ENCODE peak calls at places on chromosomes 3 and 15, in six cellular contexts. One of them, this sample, is unnamed.

GRCh38 chr3:57434041-57434440 is 110.1 kb downstream of the DNAH12 start:
- DNase-seq in suprapubic skin: no peak
- DNase-seq in NT2/D1: peak; percentile 23
- DNase-seq in left ventricle myocardium inferior: no peak
- DNase-seq in mucosa of descending colon: peak; percentile 6
- DNase-seq in heart left ventricle: no peak
- DNase-seq in this sample: peak; percentile 73

GRCh38 chr15:65829150-65829764 is 37.2 kb upstream of the DENND4A start:
- DNase-seq in NT2/D1: no peak
- DNase-seq in mucosa of descending colon: peak; percentile 44
- DNase-seq in suprapubic skin: no peak
- DNase-seq in heart left ventricle: no peak
- DNase-seq in left ventricle myocardium inferior: no peak
- DNase-seq in this sample: peak; percentile 54

GRCh38 chr15:60554494-60554893 is 75.6 kb upstream of the ICE2 start:
- DNase-seq in suprapubic skin: no peak
- DNase-seq in left ventricle myocardium inferior: no peak
- DNase-seq in NT2/D1: no peak
- DNase-seq in heart left ventricle: no peak
- DNase-seq in mucosa of descending colon: no peak
- DNase-seq in this sample: no peak

GRCh38 chr15:57398336-57398735 is 22.0 kb downstream of the CGNL1 start:
- DNase-seq in NT2/D1: no peak
- DNase-seq in suprapubic skin: no peak
- DNase-seq in left ventricle myocardium inferior: no peak
- DNase-seq in heart left ventricle: no peak
- DNase-seq in mucosa of descending colon: no peak
- DNase-seq in this sample: no peak

GRCh38 chr3:156489462-156489911 is 65.4 kb downstream of the SSR3 start:
- DNase-seq in heart left ventricle: no peak
- DNase-seq in suprapubic skin: no peak
- DNase-seq in NT2/D1: no peak
- DNase-seq in mucosa of descending colon: no peak
- DNase-seq in left ventricle myocardium inferior: no peak
- DNase-seq in this sample: no peak

GRCh38 chr3:124629492-124629891 is 100.8 kb upstream of the UMPS start:
- DNase-seq in NT2/D1: no peak
- DNase-seq in mucosa of descending colon: no peak
- DNase-seq in heart left ventricle: no peak
- DNase-seq in suprapubic skin: no peak
- DNase-seq in left ventricle myocardium inferior: no peak
- DNase-seq in this sample: peak; percentile 76

GRCh38 chr3:40876019-40876418 is 323.3 kb upstream of the CTNNB1 start:
- DNase-seq in suprapubic skin: no peak
- DNase-seq in left ventricle myocardium inferior: no peak
- DNase-seq in heart left ventricle: no peak
- DNase-seq in mucosa of descending colon: no peak
- DNase-seq in NT2/D1: no peak
- DNase-seq in this sample: no peak

GRCh38 chr3:34387831-34388564 is 589.6 kb downstream of the PDCD6IP start:
- DNase-seq in mucosa of descending colon: no peak
- DNase-seq in suprapubic skin: no peak
- DNase-seq in heart left ventricle: peak; percentile 21
- DNase-seq in NT2/D1: no peak
- DNase-seq in left ventricle myocardium inferior: no peak
- DNase-seq in this sample: peak; percentile 9

GRCh38 chr3:172197344-172197743 is 158.0 kb downstream of the FNDC3B start:
- DNase-seq in suprapubic skin: no peak
- DNase-seq in heart left ventricle: no peak
- DNase-seq in mucosa of descending colon: no peak
- DNase-seq in NT2/D1: no peak
- DNase-seq in left ventricle myocardium inferior: no peak
- DNase-seq in this sample: no peak

GRCh38 chr3:71303627-71304260 is 279.8 kb downstream of the FOXP1 start:
- DNase-seq in left ventricle myocardium inferior: no peak
- DNase-seq in NT2/D1: no peak
- DNase-seq in heart left ventricle: no peak
- DNase-seq in suprapubic skin: no peak
- DNase-seq in mucosa of descending colon: peak; percentile 33
- DNase-seq in this sample: no peak

GRCh38 chr15:26628071-26628470 is 144.8 kb downstream of the GABRB3 start:
- DNase-seq in heart left ventricle: no peak
- DNase-seq in NT2/D1: no peak
- DNase-seq in mucosa of descending colon: no peak
- DNase-seq in suprapubic skin: no peak
- DNase-seq in left ventricle myocardium inferior: no peak
- DNase-seq in this sample: no peak

GRCh38 chr3:5799421-5799820 is 611.9 kb downstream of the EDEM1 start:
- DNase-seq in NT2/D1: no peak
- DNase-seq in heart left ventricle: no peak
- DNase-seq in left ventricle myocardium inferior: no peak
- DNase-seq in suprapubic skin: no peak
- DNase-seq in mucosa of descending colon: no peak
- DNase-seq in this sample: no peak

GRCh38 chr3:123421353-123422174 is 27.3 kb downstream of the ADCY5 start:
- DNase-seq in suprapubic skin: no peak
- DNase-seq in left ventricle myocardium inferior: peak; percentile 60
- DNase-seq in heart left ventricle: peak; percentile 57
- DNase-seq in NT2/D1: no peak
- DNase-seq in mucosa of descending colon: peak; percentile 65
- DNase-seq in this sample: peak; percentile 51

GRCh38 chr3:40190056-40190455 is 119.5 kb upstream of the EIF1B start:
- DNase-seq in heart left ventricle: no peak
- DNase-seq in mucosa of descending colon: no peak
- DNase-seq in left ventricle myocardium inferior: no peak
- DNase-seq in NT2/D1: no peak
- DNase-seq in suprapubic skin: no peak
- DNase-seq in this sample: no peak

GRCh38 chr3:62793961-62794360 is 81.3 kb downstream of the CADPS start:
- DNase-seq in left ventricle myocardium inferior: no peak
- DNase-seq in suprapubic skin: no peak
- DNase-seq in heart left ventricle: no peak
- DNase-seq in NT2/D1: no peak
- DNase-seq in mucosa of descending colon: no peak
- DNase-seq in this sample: no peak

DNA sequence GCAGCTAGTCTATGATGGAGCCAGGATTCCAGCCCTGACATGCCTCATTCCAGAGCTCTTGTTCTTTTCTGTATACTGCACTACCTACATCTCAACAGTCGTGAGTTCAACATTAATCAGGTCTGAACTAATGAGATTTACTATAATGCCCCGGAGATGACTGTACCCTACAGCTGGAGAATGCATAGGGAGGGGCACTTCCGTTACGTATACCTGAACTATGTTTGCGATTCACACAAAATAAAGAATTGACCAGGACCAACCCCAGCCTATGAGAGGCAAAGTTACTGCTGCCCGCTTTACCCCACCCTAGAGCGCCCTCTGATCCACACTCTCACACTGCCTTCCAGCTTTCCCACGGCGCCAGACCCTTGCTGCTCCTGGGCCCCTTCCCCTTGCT is 97.0 kb downstream of the IGF2BP2 start:
- DNase-seq in mucosa of descending colon: no peak
- DNase-seq in suprapubic skin: no peak
- DNase-seq in heart left ventricle: no peak
- DNase-seq in NT2/D1: no peak
- DNase-seq in left ventricle myocardium inferior: no peak
- DNase-seq in this sample: no peak
- H3K4me1 ChIP-seq in mucosa of descending colon: no peaks in the 10 kb centered on the region
- H3K4me1 ChIP-seq in suprapubic skin: no peaks in the 10 kb centered on the region
- H3K4me1 ChIP-seq in heart left ventricle: no peaks in the 10 kb centered on the region
- H3K4me1 ChIP-seq in NT2/D1: peaks cover 10% of the 10 kb centered on the region
- H3K4me1 ChIP-seq in left ventricle myocardium inferior: no peaks in the 10 kb centered on the region
- H3K4me1 ChIP-seq in this sample: no peaks in the 10 kb centered on the region

GRCh38 chr3:8156138-8156537 is 345.5 kb upstream of the LMCD1 start:
- DNase-seq in NT2/D1: no peak
- DNase-seq in mucosa of descending colon: no peak
- DNase-seq in suprapubic skin: no peak
- DNase-seq in left ventricle myocardium inferior: no peak
- DNase-seq in heart left ventricle: no peak
- DNase-seq in this sample: no peak

GRCh38 chr3:8152826-8153418 is 348.7 kb upstream of the LMCD1 start:
- DNase-seq in suprapubic skin: no peak
- DNase-seq in NT2/D1: no peak
- DNase-seq in left ventricle myocardium inferior: no peak
- DNase-seq in heart left ventricle: no peak
- DNase-seq in mucosa of descending colon: no peak
- DNase-seq in this sample: no peak

GRCh38 chr3:8153778-8154177 is 347.8 kb upstream of the LMCD1 start:
- DNase-seq in heart left ventricle: no peak
- DNase-seq in left ventricle myocardium inferior: no peak
- DNase-seq in mucosa of descending colon: no peak
- DNase-seq in suprapubic skin: no peak
- DNase-seq in NT2/D1: no peak
- DNase-seq in this sample: no peak

GRCh38 chr3:8157640-8158039 is 344.0 kb upstream of the LMCD1 start:
- DNase-seq in mucosa of descending colon: no peak
- DNase-seq in left ventricle myocardium inferior: no peak
- DNase-seq in suprapubic skin: no peak
- DNase-seq in heart left ventricle: no peak
- DNase-seq in NT2/D1: no peak
- DNase-seq in this sample: no peak
- H3K4me1 ChIP-seq in mucosa of descending colon: no peaks in the 10 kb centered on the region
- H3K4me1 ChIP-seq in left ventricle myocardium inferior: no peaks in the 10 kb centered on the region
- H3K4me1 ChIP-seq in suprapubic skin: no peaks in the 10 kb centered on the region
- H3K4me1 ChIP-seq in heart left ventricle: no peaks in the 10 kb centered on the region
- H3K4me1 ChIP-seq in NT2/D1: no peaks in the 10 kb centered on the region
- H3K4me1 ChIP-seq in this sample: no peaks in the 10 kb centered on the region

GRCh38 chr15:49628379-49628778 is 7.5 kb downstream of the DTWD1 start:
- DNase-seq in NT2/D1: no peak
- DNase-seq in mucosa of descending colon: no peak
- DNase-seq in left ventricle myocardium inferior: no peak
- DNase-seq in suprapubic skin: no peak
- DNase-seq in heart left ventricle: no peak
- DNase-seq in this sample: no peak
- H3K4me1 ChIP-seq in NT2/D1: no peaks in the 10 kb centered on the region
- H3K4me1 ChIP-seq in mucosa of descending colon: no peaks in the 10 kb centered on the region
- H3K4me1 ChIP-seq in left ventricle myocardium inferior: peaks cover 25% of the 10 kb centered on the region
- H3K4me1 ChIP-seq in suprapubic skin: peaks cover 10% of the 10 kb centered on the region
- H3K4me1 ChIP-seq in heart left ventricle: no peaks in the 10 kb centered on the region
- H3K4me1 ChIP-seq in this sample: no peaks in the 10 kb centered on the region

GRCh38 chr15:71051539-71051938 is 63.7 kb upstream of the THSD4 start:
- DNase-seq in left ventricle myocardium inferior: peak; percentile 43
- DNase-seq in heart left ventricle: peak; percentile 41
- DNase-seq in NT2/D1: no peak
- DNase-seq in mucosa of descending colon: no peak
- DNase-seq in suprapubic skin: no peak
- DNase-seq in this sample: no peak
- H3K4me1 ChIP-seq in left ventricle myocardium inferior: peaks cover 21% of the 10 kb centered on the region
- H3K4me1 ChIP-seq in heart left ventricle: peaks cover 4% of the 10 kb centered on the region
- H3K4me1 ChIP-seq in NT2/D1: no peaks in the 10 kb centered on the region
- H3K4me1 ChIP-seq in mucosa of descending colon: peaks cover 8% of the 10 kb centered on the region
- H3K4me1 ChIP-seq in suprapubic skin: peaks cover 6% of the 10 kb centered on the region
- H3K4me1 ChIP-seq in this sample: no peaks in the 10 kb centered on the region

GRCh38 chr3:128056258-128056657 is 4.0 kb downstream of the SEC61A1 start:
- DNase-seq in mucosa of descending colon: no peak
- DNase-seq in NT2/D1: no peak
- DNase-seq in heart left ventricle: no peak
- DNase-seq in suprapubic skin: no peak
- DNase-seq in left ventricle myocardium inferior: no peak
- DNase-seq in this sample: no peak
- H3K4me1 ChIP-seq in mucosa of descending colon: peaks cover 20% of the 10 kb centered on the region
- H3K4me1 ChIP-seq in NT2/D1: peaks cover 3% of the 10 kb centered on the region
- H3K4me1 ChIP-seq in heart left ventricle: peaks cover 39% of the 10 kb centered on the region
- H3K4me1 ChIP-seq in suprapubic skin: peaks cover 38% of the 10 kb centered on the region
- H3K4me1 ChIP-seq in left ventricle myocardium inferior: peaks cover 53% of the 10 kb centered on the region
- H3K4me1 ChIP-seq in this sample: peaks cover 8% of the 10 kb centered on the region

GRCh38 chr3:150106752-150107428 is 136.2 kb upstream of the PFN2 start:
- DNase-seq in mucosa of descending colon: no peak
- DNase-seq in heart left ventricle: no peak
- DNase-seq in left ventricle myocardium inferior: no peak
- DNase-seq in NT2/D1: peak; percentile 80
- DNase-seq in suprapubic skin: no peak
- DNase-seq in this sample: no peak
- H3K4me1 ChIP-seq in mucosa of descending colon: no peaks in the 10 kb centered on the region
- H3K4me1 ChIP-seq in heart left ventricle: no peaks in the 10 kb centered on the region
- H3K4me1 ChIP-seq in left ventricle myocardium inferior: peaks cover 5% of the 10 kb centered on the region
- H3K4me1 ChIP-seq in NT2/D1: peaks cover 5% of the 10 kb centered on the region
- H3K4me1 ChIP-seq in suprapubic skin: no peaks in the 10 kb centered on the region
- H3K4me1 ChIP-seq in this sample: no peaks in the 10 kb centered on the region

This sample was measured in small intestine.